ENCODE peak calls at places on chromosomes 1 and 21, in seven cellular contexts. T is PC-9, K is cerebellum, J is heart left ventricle, C is mucosa of gallbladder, V is neural crest cell, O is NCI-H748 treated with DMSO at 0.1 percent for 48 hours. N is an unnamed sample.

GRCh38 chr1:114152211-114153050 is 1.2 kb downstream of the SYT6 start:
- DNase-seq in J (peak; percentile 48), T (no peak), C (peak; percentile 22), V (peak; percentile 41), K (no peak), O (no peak), N (no peak)

GRCh38 chr1:15543589-15544568 is 17.2 kb downstream of the DNAJC16 start:
- DNase-seq in T (no peak), K (no peak), V (no peak), C (no peak), J (no peak), O (no peak), N (no peak)

GRCh38 chr1:90046635-90047034 is 51.7 kb downstream of the ZNF326 start:
- DNase-seq in K (no peak), V (no peak), T (no peak), J (no peak), C (no peak), O (no peak), N (no peak)

GRCh38 chr1:37177230-37177864 is 143.0 kb upstream of the GRIK3 start:
- DNase-seq in K (no peak), J (no peak), C (no peak), O (no peak), T (no peak), V (peak; percentile 40), N (no peak)

GRCh38 chr1:150212070-150212469 is 23.8 kb downstream of the ANP32E start:
- DNase-seq in J (no peak), T (no peak), K (no peak), V (no peak), C (no peak), O (no peak), N (no peak)

GRCh38 chr1:18137759-18138345 is 30.3 kb downstream of the IGSF21 start:
- DNase-seq in C (no peak), J (no peak), V (no peak), O (no peak), K (no peak), T (no peak), N (no peak)

GRCh38 chr1:245016700-245017099 is 138.1 kb upstream of the KIF26B start:
- DNase-seq in C (no peak), J (no peak), K (no peak), V (no peak), O (peak; percentile 32), T (no peak), N (no peak)

GRCh38 chr1:37294514-37294913 is 179.9 kb upstream of the ZC3H12A start:
- DNase-seq in C (no peak), O (no peak), V (no peak), T (no peak), J (no peak), K (no peak), N (no peak)

GRCh38 chr1:27576846-27577245 is 27.1 kb downstream of the AHDC1 start:
- DNase-seq in O (no peak), K (no peak), C (no peak), V (no peak), T (no peak), J (peak; percentile 51), N (no peak)

GRCh38 chr1:150575072-150575489 is 4.3 kb downstream of the MCL1 start:
- DNase-seq in V (no peak), K (no peak), O (no peak), J (no peak), C (no peak), T (no peak), N (no peak)

GRCh38 chr1:247681288-247681897 is 1.9 kb upstream of the OR13G1 start:
- DNase-seq in O (peak; percentile 24), K (no peak), C (peak; percentile 17), J (no peak), T (no peak), V (peak; percentile 52), N (no peak)

GRCh38 chr1:95073446-95073845 is 695 bp upstream of the ALG14 start:
- DNase-seq in C (no peak), J (no peak), O (no peak), V (no peak), K (peak; percentile 20), T (no peak), N (no peak)

GRCh38 chr1:247840819-247841218 is 877 bp downstream of the OR11L1 start:
- DNase-seq in C (no peak), J (no peak), K (no peak), O (no peak), V (no peak), T (no peak), N (no peak)

GRCh38 chr21:33360281-33360680 is 35.5 kb downstream of the IFNAR1 start:
- DNase-seq in K (no peak), C (no peak), T (no peak), O (no peak), J (no peak), V (no peak), N (peak; percentile 43)

GRCh38 chr1:5743435-5744095 is 248.7 kb downstream of the NPHP4 start:
- DNase-seq in C (no peak), T (no peak), K (no peak), J (no peak), V (no peak), O (no peak), N (no peak)

GRCh38 chr1:12528021-12528852 is 89.8 kb downstream of the DHRS3 start:
- DNase-seq in O (no peak), K (no peak), C (peak; percentile 92), J (no peak), T (peak; percentile 82), V (no peak), N (peak; percentile 48)

GRCh38 chr21:36461918-36462486 is 17.9 kb downstream of the CLDN14 start:
- DNase-seq in J (no peak), O (no peak), C (no peak), V (no peak), T (no peak), K (no peak), N (no peak)

GRCh38 chr1:233689748-233690254 is 75.9 kb downstream of the KCNK1 start:
- DNase-seq in O (no peak), T (peak; percentile 17), J (no peak), V (no peak), C (no peak), K (no peak), N (no peak)

GRCh38 chr1:157773723-157774350 is 3.1 kb downstream of the FCRL2 start:
- DNase-seq in K (no peak), C (no peak), V (no peak), O (no peak), J (no peak), T (no peak), N (no peak)

GRCh38 chr1:54362881-54363340 is 43.3 kb downstream of the SSBP3 start:
- DNase-seq in C (no peak), O (no peak), K (no peak), V (no peak), T (no peak), J (peak; percentile 12), N (peak; percentile 50)

GRCh38 chr1:157095551-157095950 is 4.1 kb downstream of the ETV3L start:
- DNase-seq in T (no peak), C (no peak), V (no peak), J (no peak), O (no peak), K (no peak), N (no peak)

GRCh38 chr1:3468236-3469103 is 14.0 kb downstream of the ARHGEF16 start:
- DNase-seq in O (no peak), T (no peak), V (no peak), J (peak; percentile 22), K (no peak), C (no peak), N (no peak)

GRCh38 chr21:35428489-35428888 is 379.4 kb upstream of the RUNX1 start:
- DNase-seq in C (peak; percentile 15), T (no peak), V (no peak), O (no peak), J (peak; percentile 60), K (no peak), N (no peak)

GRCh38 chr1:9473032-9473792 is 66.1 kb upstream of the SLC25A33 start:
- DNase-seq in O (peak; percentile 37), C (no peak), V (peak; percentile 10), K (no peak), T (peak; percentile 77), J (peak; percentile 81), N (peak; percentile 83)

GRCh38 chr1:47175227-47175934 is 14.5 kb downstream of the PDZK1IP1 start:
- DNase-seq in K (peak; percentile 46), T (no peak), O (peak; percentile 60), V (peak; percentile 66), C (peak; percentile 67), J (peak; percentile 38), N (no peak)

GRCh38 chr1:205578780-205579571 is 52.8 kb downstream of the ELK4 start:
- DNase-seq in O (no peak), C (no peak), J (no peak), V (no peak), K (no peak), T (peak; percentile 99), N (no peak)

GRCh38 chr1:70355111-70355407 is 537 bp upstream of the ANKRD13C start:
- DNase-seq in O (no peak), K (no peak), J (no peak), V (no peak), T (no peak), C (no peak), N (no peak)

GRCh38 chr1:247456914-247457638 is 828 bp downstream of the OR2B11 start:
- DNase-seq in J (no peak), K (no peak), C (peak; percentile 11), O (no peak), T (no peak), V (no peak), N (no peak)

GRCh38 chr1:160161965-160162705 is 10.7 kb downstream of the ATP1A4 start:
- DNase-seq in T (no peak), C (no peak), K (no peak), J (no peak), V (peak; percentile 29), O (no peak), N (no peak)

GRCh38 chr1:241821363-241821762 is 26.6 kb upstream of the EXO1 start:
- DNase-seq in T (peak; percentile 80), V (no peak), K (no peak), O (no peak), C (no peak), J (no peak), N (no peak)

GRCh38 chr1:212814548-212814947 is 22.9 kb downstream of the TATDN3 start:
- DNase-seq in T (no peak), V (no peak), J (no peak), C (no peak), O (peak; percentile 80), K (no peak), N (no peak)

GRCh38 chr1:30727796-30728195 is 4.4 kb upstream of the MATN1 start:
- DNase-seq in V (no peak), C (no peak), K (no peak), O (no peak), J (no peak), T (no peak), N (no peak)

GRCh38 chr1:228005511-228006033 is 1.2 kb upstream of the WNT3A start:
- DNase-seq in V (no peak), T (no peak), C (no peak), J (no peak), O (no peak), K (no peak), N (no peak)

GRCh38 chr1:62025892-62026291 is 168.8 kb upstream of the L1TD1 start:
- DNase-seq in C (no peak), K (no peak), O (no peak), J (no peak), T (no peak), V (no peak), N (no peak)

GRCh38 chr1:196546272-196547245 is 61.7 kb downstream of the KCNT2 start:
- DNase-seq in V (no peak), C (no peak), K (no peak), O (no peak), T (no peak), J (no peak), N (no peak)

GRCh38 chr1:227913446-227913968 is 34.2 kb downstream of the WNT9A start:
- DNase-seq in J (peak; percentile 2), K (no peak), C (no peak), T (no peak), O (no peak), V (no peak), N (no peak)